ENCODE peak calls at places on chromosomes 7 and 10, in seven cellular contexts. G is transverse colon, L is K562, T is stomach, S is SK-N-SH, A is GM12878, E is GM23338. R is an unnamed sample.

GRCh38 chr7:100588438-100588837 is 2.3 kb downstream of the FBXO24 start:
- DNase-seq in L (peak; percentile 70), T (no peak), E (no peak), A (no peak), S (peak; percentile 72), G (no peak), R (peak; percentile 41)

GRCh38 chr7:100486111-100486636 is 2.4 kb downstream of the NYAP1 start:
- DNase-seq in T (no peak), L (no peak), A (no peak), S (no peak), G (no peak), E (no peak), R (no peak)

GRCh38 chr10:4632757-4633156 is 193.2 kb upstream of the AKR1E2 start:
- DNase-seq in A (no peak), T (no peak), E (no peak), L (no peak), S (no peak), G (no peak), R (no peak)

GRCh38 chr10:31623466-31623865 is 304.4 kb downstream of the ZEB1 start:
- DNase-seq in A (no peak), E (no peak), S (no peak), G (no peak), L (no peak), T (no peak), R (no peak)

GRCh38 chr10:31947144-31947926 is 18.7 kb upstream of the ARHGAP12 start:
- DNase-seq in S (peak; percentile 50), A (no peak), T (no peak), G (no peak), L (peak; percentile 71), E (no peak), R (peak; percentile 83)

GRCh38 chr10:116511365-116511764 is 34.4 kb upstream of the PNLIP start:
- DNase-seq in E (peak; percentile 44), L (no peak), G (no peak), S (no peak), A (no peak), T (no peak), R (no peak)

GRCh38 chr7:29502133-29502532 is 61.5 kb upstream of the PRR15 start:
- DNase-seq in S (no peak), G (no peak), T (no peak), E (no peak), A (no peak), L (no peak), R (no peak)

GRCh38 chr7:38975944-38976392 is 1.7 kb upstream of the POU6F2 start:
- DNase-seq in A (no peak), E (peak; percentile 88), T (no peak), S (peak; percentile 20), L (no peak), G (no peak), R (no peak)

GRCh38 chr10:31549936-31550335 is 230.9 kb downstream of the ZEB1 start:
- DNase-seq in G (no peak), A (no peak), L (no peak), S (no peak), T (no peak), E (no peak), R (no peak)

GRCh38 chr10:103493362-103493871 is at the start of gene NEURL1:
- DNase-seq in G (no peak), E (peak; percentile 90), A (no peak), S (peak; percentile 85), T (no peak), L (no peak), R (no peak)

GRCh38 chr10:49734676-49735075 is 27.4 kb downstream of the OGDHL start:
- DNase-seq in S (no peak), E (no peak), T (peak; percentile 17), L (no peak), G (peak; percentile 44), A (no peak), R (no peak)

GRCh38 chr7:137266764-137267163 is 76.8 kb downstream of the PTN start:
- DNase-seq in L (no peak), A (no peak), G (no peak), S (no peak), E (peak; percentile 24), T (no peak), R (no peak)

GRCh38 chr10:79084012-79084971 is 15.5 kb downstream of the ZMIZ1 start:
- DNase-seq in S (peak; percentile 59), E (peak; percentile 68), T (peak; percentile 93), A (no peak), L (peak; percentile 92), G (peak; percentile 91), R (peak; percentile 95)

GRCh38 chr10:79086822-79087221 is 18.1 kb downstream of the ZMIZ1 start:
- DNase-seq in A (no peak), T (no peak), S (no peak), L (no peak), E (no peak), G (no peak), R (no peak)

GRCh38 chr10:79082631-79083581 is 14.1 kb downstream of the ZMIZ1 start:
- DNase-seq in A (no peak), T (no peak), E (no peak), L (peak; percentile 73), G (no peak), S (no peak), R (peak; percentile 15)

GRCh38 chr10:79087721-79088120 is 19.0 kb downstream of the ZMIZ1 start:
- DNase-seq in G (no peak), S (no peak), L (no peak), T (peak; percentile 60), E (no peak), A (no peak), R (no peak)

DNA sequence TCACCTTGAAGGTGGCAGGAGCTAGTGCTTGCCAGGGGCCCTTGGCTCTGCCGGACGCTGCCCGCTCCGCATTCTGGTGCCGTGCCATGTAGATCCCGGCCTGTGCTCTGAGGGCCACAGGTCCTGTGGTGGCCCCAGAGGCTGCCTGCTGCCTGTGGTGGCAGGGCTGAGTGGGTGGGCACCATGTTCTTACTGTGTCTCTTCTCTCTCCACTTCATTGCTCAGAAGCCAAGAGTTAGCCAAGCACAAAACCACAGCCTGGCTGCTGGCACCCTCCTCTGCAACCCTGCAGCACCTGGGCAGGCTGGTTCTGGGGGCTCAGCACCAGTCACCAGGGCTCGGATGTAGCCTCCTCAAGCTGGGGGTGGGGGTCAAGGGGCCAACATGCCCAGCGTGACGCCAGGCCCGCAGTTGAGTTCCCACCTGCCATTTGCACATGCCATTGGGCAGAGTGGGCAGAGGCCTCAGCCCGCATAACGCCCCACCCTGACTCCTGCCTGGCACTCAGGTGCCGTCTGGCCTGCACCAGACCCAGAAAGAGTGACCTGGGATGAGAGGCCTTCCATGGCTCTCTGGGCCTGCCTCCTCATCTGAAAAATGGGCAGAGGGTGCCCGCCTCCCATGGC is 16.3 kb downstream of the ZMIZ1 start:
- DNase-seq in L (no peak), S (no peak), E (no peak), G (no peak), A (no peak), T (no peak), R (no peak)
- TF ChIP-seq POLR2AphosphoS5 in L (no peak), S (no peak), E (no peak), G (no peak), A (no peak), T (no peak), R (no peak)

GRCh38 chr7:151470656-151471180 is 30.8 kb upstream of the CRYGN start:
- DNase-seq in G (no peak), E (no peak), A (no peak), L (no peak), S (no peak), T (no peak), R (no peak)
- H3K36me3 ChIP-seq in G (no peaks in the 10 kb centered on the region), E (peaks cover 30% of the 10 kb centered on the region), A (peaks cover 24% of the 10 kb centered on the region), L (peaks cover 95% of the 10 kb centered on the region), S (peaks cover 68% of the 10 kb centered on the region), T (peaks cover 25% of the 10 kb centered on the region), R (peaks cover 20% of the 10 kb centered on the region)

DNA sequence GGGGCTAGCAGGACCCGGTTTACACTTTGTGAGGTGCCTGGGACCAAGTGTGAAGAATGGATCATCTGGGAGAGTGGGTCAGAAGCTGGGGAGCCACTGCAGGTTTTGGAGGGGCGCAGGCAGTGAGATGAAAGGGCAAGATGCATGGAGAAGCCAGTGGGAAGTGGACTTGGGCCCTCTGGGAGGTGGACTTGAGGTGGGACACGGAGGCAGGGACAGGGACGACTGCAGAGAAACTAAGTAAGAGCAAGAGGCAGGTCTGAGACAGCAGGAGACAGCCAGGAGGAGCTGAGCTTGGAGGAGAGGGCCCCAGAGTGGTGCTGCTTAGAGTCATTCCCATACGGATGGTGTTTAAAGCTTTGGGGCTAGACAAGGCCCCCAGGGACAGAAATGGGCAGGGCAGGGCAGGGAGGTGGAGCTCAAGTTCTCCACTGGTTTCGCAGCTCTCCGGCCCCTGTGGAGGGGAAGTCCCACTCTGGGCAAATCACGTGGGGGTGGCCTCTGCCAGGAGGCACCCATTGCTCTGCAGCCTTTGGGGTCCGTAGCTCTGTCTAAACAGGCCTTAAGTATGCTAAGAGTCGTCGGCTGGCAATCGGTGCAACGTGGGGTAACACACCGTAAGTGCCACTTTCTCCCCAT is 1.2 kb upstream of the PTPRE start:
- DNase-seq in E (no peak), A (no peak), L (no peak), T (no peak), S (no peak), G (no peak), R (no peak)
- TF ChIP-seq POLR2AphosphoS5 in E (no peak), A (no peak), L (no peak), T (no peak), S (no peak), G (no peak), R (no peak)

DNA sequence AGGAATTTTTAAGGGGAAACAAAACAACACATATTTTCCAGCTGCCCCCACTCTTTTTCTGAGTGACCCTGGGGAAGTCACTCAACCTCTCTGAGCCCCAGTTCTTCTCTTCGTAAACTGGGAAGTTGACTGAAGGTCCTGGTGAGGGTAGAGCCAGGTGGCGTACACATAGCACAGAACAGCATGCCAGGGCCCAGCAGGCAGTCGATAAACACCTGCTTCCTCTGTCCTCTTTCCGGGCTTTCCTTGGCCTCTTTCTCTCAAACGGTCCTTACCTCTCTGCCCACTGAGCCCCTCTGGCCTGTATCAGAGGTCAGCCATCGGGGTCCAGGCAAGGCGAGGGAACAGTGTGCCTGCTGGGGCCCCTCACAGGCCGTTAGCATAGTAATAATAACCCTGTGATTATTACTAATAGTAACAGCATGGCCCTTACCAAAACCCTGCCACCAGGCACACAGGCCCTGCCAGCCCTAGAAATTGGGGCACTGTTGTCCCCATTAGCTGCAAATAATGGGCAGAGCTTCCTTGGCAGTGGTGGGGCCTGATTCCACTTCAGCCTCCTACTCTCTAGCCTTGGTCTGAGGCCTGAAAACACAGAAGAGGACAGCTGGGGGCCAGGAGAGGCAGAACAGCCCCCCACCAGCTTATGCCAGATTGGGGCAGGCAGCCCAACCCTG is 37.3 kb upstream of the SLC29A3 start:
- DNase-seq in S (no peak), T (no peak), E (no peak), A (no peak), L (no peak), G (no peak), R (no peak)
- H3K36me3 ChIP-seq in S (peaks cover 5% of the 10 kb centered on the region), T (no peaks in the 10 kb centered on the region), E (peaks cover 4% of the 10 kb centered on the region), A (no peaks in the 10 kb centered on the region), L (no peaks in the 10 kb centered on the region), G (no peaks in the 10 kb centered on the region), R (no peaks in the 10 kb centered on the region)

DNA sequence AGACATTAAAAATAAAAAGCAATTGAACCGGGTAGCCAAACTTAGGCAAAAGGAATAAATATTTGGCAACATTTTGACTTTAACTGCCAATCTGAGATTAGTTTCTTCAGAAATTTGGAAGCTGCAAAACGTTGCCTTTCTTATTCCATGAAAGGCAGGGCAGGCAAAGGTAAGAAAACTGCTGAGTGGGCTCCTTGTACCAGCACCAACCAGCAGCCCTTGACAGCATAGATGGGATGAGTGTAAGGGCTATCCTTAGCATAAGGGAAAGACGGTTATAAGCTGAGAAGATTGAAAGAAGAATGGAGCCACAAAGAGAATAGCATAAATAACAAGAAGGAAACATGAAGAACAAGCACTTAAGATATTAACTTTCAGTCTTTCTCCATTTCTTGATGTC is 28.6 kb downstream of the AP3M1 start:
- DNase-seq in T (no peak), S (no peak), E (no peak), A (no peak), G (no peak), L (no peak), R (no peak)
- TF ChIP-seq POLR2AphosphoS5 in T (no peak), S (no peak), E (no peak), A (no peak), G (no peak), L (no peak), R (no peak)